ENCODE peak calls at places on chromosome 19, in five cellular contexts. K is GM13976; H is CD4-positive, alpha-beta T cell; J is heart left ventricle; N is RWPE1. A is an unnamed sample.

GRCh38 chr19:13835791-13836723 is 40.8 kb downstream of the ZSWIM4 start:
- DNase-seq in K (no peak), H (peak; percentile 52), J (peak; percentile 62), N (no peak), A (no peak)

GRCh38 chr19:3411636-3412035 is 45.3 kb downstream of the NFIC start:
- DNase-seq in K (no peak), H (no peak), J (no peak), N (no peak), A (no peak)

GRCh38 chr19:16351133-16351809 is 26.6 kb downstream of the KLF2 start:
- DNase-seq in K (no peak), H (no peak), J (no peak), N (no peak), A (no peak)

GRCh38 chr19:23436318-23436717 is 41.0 kb upstream of the ZNF91 start:
- DNase-seq in K (no peak), H (no peak), J (no peak), N (no peak), A (no peak)

GRCh38 chr19:54248016-54248601 is 5.5 kb upstream of the LILRA6 start:
- DNase-seq in K (peak; percentile 26), H (no peak), J (peak; percentile 45), N (no peak), A (no peak)

GRCh38 chr19:50414850-50415660 is 3.7 kb upstream of the SPIB start:
- DNase-seq in K (peak; percentile 94), H (peak; percentile 72), J (peak; percentile 75), N (no peak), A (peak; percentile 92)

GRCh38 chr19:5143471-5144411 is 174.8 kb downstream of the KDM4B start:
- DNase-seq in K (no peak), H (no peak), J (no peak), N (no peak), A (no peak)

GRCh38 chr19:54233941-54234340 is 8.6 kb downstream of the LILRA6 start:
- DNase-seq in K (no peak), H (no peak), J (no peak), N (no peak), A (no peak)

GRCh38 chr19:16345457-16345856 is 20.8 kb downstream of the KLF2 start:
- DNase-seq in K (no peak), H (no peak), J (no peak), N (no peak), A (no peak)

GRCh38 chr19:41427647-41428480 is 690 bp upstream of the B3GNT8 start:
- DNase-seq in K (peak; percentile 56), H (no peak), J (peak; percentile 45), N (peak; percentile 27), A (no peak)

GRCh38 chr19:2611483-2612464 is 90.7 kb downstream of the GNG7 start:
- DNase-seq in K (no peak), H (no peak), J (no peak), N (no peak), A (no peak)

GRCh38 chr19:45886427-45887310 is 728 bp upstream of the IRF2BP1 start:
- DNase-seq in K (peak; percentile 91), H (peak; percentile 83), J (peak; percentile 92), N (peak; percentile 94), A (peak; percentile 95)

GRCh38 chr19:45887311-45887710 is 1.4 kb upstream of the IRF2BP1 start:
- DNase-seq in K (no peak), H (no peak), J (no peak), N (no peak), A (no peak)

GRCh38 chr19:45883881-45884681 is 1.9 kb downstream of the IRF2BP1 start:
- DNase-seq in K (no peak), H (no peak), J (no peak), N (no peak), A (no peak)

GRCh38 chr19:45884682-45885555 is 1.0 kb downstream of the IRF2BP1 start:
- DNase-seq in K (peak; percentile 65), H (no peak), J (peak; percentile 22), N (no peak), A (peak; percentile 71)

DNA sequence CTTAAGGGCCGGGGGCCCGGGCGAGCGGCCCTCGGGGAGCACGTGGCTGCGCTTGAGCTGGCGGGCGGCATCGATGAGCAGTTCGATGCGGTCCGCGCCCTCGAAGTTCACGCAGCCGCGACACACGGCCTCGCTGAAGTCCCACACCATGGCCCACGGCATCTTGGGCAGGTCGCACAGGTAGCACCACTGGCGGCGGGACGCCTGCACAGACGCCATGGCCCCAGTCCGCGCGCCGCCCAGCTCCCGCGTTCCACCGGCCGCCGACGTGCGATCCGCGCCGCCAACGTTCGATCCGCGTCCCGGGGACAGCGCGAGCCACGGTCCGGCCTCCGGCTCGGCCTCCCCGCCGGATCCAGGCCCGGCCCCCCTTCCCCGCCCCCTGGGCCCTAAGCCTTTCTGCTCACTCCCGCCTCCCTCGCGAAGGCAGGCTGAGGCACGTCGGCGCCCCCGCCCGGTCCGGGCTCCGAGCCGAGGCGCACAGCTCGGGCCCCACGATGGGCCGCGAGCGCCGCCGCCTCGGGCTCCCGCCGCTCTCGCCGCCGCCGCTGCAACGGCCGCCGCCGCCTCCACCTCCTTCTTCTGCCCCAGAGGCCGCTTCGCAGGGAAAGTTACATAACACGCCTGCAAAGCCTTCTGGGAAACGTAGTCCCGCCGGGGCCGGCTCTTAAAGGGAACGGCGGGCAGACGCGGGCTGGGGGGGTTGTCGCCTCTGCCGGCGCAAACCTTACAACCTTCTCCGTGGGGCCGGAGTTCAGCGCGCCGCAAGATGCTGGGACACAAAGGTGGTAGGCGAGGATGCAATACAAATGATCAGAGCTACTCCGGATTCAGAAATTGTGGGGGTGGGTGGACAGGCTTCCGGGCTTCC is at the start of gene IRF2BP1:
- DNase-seq in K (peak; percentile 91), H (peak; percentile 86), J (peak; percentile 93), N (peak; percentile 91), A (peak; percentile 93)
- TF ChIP-seq CTCF in K (peak; percentile 12), H (no peak), J (no peak), N (no peak), A (no peak)

DNA sequence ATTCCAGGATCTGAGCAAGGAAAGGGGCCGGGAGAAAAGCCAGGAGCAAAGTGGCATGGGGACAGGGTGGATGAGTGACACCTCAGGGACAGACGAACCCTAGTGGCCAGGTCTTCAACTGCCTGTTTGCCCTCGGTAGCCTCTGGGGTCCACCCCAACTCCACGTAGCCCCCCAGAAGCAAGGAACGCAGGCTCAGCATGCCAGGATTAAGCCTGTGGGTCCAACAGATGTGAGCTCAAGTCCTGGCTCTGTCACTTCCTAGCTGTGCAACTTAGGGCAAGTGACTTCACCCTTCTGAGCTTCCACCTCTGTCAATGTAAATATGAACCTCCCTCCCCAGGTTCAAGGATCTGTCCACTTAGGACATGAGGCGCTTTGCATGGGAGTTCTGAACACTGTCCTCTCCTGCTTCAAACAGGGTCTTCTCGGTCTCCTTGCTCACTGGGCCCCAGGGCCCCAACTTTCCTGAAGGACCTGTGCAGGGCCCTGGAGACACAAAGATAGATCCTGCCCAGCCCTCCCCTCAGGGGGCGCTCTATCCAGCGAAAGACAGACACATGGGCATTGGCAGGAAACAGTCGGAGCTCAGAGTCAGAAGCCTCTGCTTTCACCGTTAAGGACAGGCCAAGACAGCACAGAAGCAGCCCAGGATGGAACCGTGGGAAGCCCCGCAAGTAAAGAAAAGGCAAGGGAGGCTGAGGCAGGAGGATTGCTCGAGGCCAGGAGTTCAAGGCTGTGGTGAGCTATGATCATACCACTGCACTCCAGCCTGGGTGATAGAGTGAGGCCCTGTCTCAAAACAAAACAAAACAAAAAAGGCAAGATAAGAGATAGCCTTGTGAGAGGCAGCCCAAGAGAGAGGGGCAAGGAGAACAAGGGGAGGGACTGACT is 13.2 kb downstream of the SYDE1 start:
- DNase-seq in K (no peak), H (no peak), J (no peak), N (no peak), A (no peak)
- TF ChIP-seq CTCF in K (no peak), H (no peak), J (no peak), N (no peak), A (no peak)

GRCh38 chr19:18194554-18195238 is 1.7 kb downstream of the MPV17L2 start:
- DNase-seq in K (no peak), H (peak; percentile 24), J (no peak), N (peak; percentile 63), A (no peak)
- TF ChIP-seq CTCF in K (no peak), H (no peak), J (no peak), N (no peak), A (no peak)

DNA sequence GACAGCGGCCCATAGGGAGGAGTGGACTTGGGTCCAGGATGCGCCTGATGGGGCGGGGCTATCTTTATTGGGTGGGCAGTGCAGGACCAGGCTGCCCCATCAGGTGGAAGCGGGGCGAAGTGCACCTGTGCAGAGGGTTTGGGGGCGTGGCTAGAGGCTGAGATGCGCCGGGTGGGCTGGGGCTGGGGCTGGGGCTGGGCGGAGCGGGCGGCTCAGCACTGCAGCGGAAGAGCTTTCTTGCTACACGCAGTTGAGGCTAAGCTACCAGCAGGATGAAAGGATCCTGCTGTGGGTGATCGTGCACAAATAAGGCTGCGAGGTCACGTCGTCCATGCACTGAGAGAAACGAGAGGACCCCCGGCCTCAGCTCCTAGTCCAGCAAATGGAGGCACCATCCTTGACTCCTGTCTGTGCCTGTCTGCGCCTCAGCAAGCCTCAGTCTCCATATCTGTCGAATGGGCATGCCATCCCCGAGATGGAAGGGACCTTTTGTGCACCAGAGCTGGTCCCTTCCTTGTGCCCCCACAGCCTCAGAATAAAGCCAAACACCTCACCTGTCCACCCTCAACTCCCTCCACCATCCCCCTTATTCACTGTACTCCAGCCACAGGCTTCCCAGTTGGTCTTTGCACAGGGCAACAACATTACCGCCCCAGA is 20.9 kb upstream of the HOMER3 start:
- DNase-seq in K (no peak), H (no peak), J (no peak), N (no peak), A (no peak)
- TF ChIP-seq CTCF in K (no peak), H (no peak), J (no peak), N (no peak), A (no peak)